ENCODE peak calls at places on chromosome 10, in four cellular contexts. N is stimulated activated CD8-positive, alpha-beta memory T cell treated with anti-CD3 and anti-CD28 coated beads, Interleukin-15, amount 100 ng/mL, for 24 hours; X is H54; C is stimulated activated CD4-positive, alpha-beta T cell treated with anti-CD3 and anti-CD28 coated beads, Interleukin-4, amount 100 ng/mL, for 1 hour. D is an unnamed sample.

GRCh38 chr10:5560844-5561703 is 36.3 kb downstream of the CALML3 start:
- DNase-seq in X (no peak), C (no peak), N (no peak), D (no peak)

GRCh38 chr10:69413221-69413865 is 3.4 kb downstream of the TACR2 start:
- DNase-seq in N (no peak), X (peak), C (no peak), D (peak)

GRCh38 chr10:52313350-52314006 is 603 bp upstream of the DKK1 start:
- DNase-seq in C (no peak), X (no peak), N (no peak), D (no peak)

GRCh38 chr10:33807527-33808377 is 473.3 kb upstream of the NRP1 start:
- DNase-seq in N (no peak), C (no peak), X (no peak), D (no peak)

GRCh38 chr10:131960631-131961046 is 21.1 kb downstream of the BNIP3 start:
- DNase-seq in C (no peak), N (no peak), X (no peak), D (no peak)

GRCh38 chr10:31001740-31002139 is 29.9 kb downstream of the ZNF438 start:
- DNase-seq in X (no peak), C (no peak), N (no peak), D (peak)

GRCh38 chr10:58266003-58266825 is 1.5 kb downstream of the IPMK start:
- DNase-seq in N (no peak), C (no peak), X (peak), D (peak)

GRCh38 chr10:46553238-46554049 is 3.0 kb downstream of the GPRIN2 start:
- DNase-seq in N (no peak), X (no peak), C (no peak), D (no peak)

GRCh38 chr10:127378628-127379027 is 170.5 kb upstream of the NPS start:
- DNase-seq in C (no peak), X (no peak), N (no peak), D (no peak)